ENCODE peak calls at places on chromosomes 12 and 14, in nine cellular contexts. Y is MG63, W is hepatocyte, V is H1, Q is mesendoderm, P is stomach, E is ovary, A is IMR-90, L is colonic mucosa. G is an unnamed sample. For H3K36me3, the result is how much of the 10 kb centered on the place peaks cover.

GRCh38 chr12:79174656-79175055 is 310.1 kb downstream of the SYT1 start:
- DNase-seq in V (no peak), P (no peak), Q (peak), A (peak), L (no peak), E (no peak), W (peak), Y (no peak), G (no peak)

GRCh38 chr14:28895389-28895788 is 128.8 kb downstream of the FOXG1 start:
- DNase-seq in A (no peak), Y (no peak), L (no peak), Q (no peak), W (no peak), E (no peak), P (no peak), V (no peak), G (no peak)

GRCh38 chr12:70186436-70186835 is 56.8 kb upstream of the CNOT2 start:
- DNase-seq in P (no peak), E (no peak), V (no peak), L (no peak), W (no peak), Y (no peak), A (no peak), Q (no peak), G (no peak)

GRCh38 chr14:93333631-93334095 is 827 bp upstream of the BTBD7 start:
- DNase-seq in A (no peak), Q (no peak), V (no peak), Y (no peak), P (no peak), E (no peak), W (no peak), L (no peak), G (no peak)

GRCh38 chr14:101006008-101006407 is 102.5 kb upstream of the RTL1 start:
- DNase-seq in P (no peak), L (no peak), A (no peak), Y (no peak), E (peak), W (no peak), V (no peak), Q (no peak), G (peak)

GRCh38 chr14:36852853-36853634 is 191.4 kb downstream of the PAX9 start:
- DNase-seq in W (peak), A (no peak), E (no peak), Q (no peak), V (no peak), P (no peak), Y (peak), L (no peak), G (peak)

GRCh38 chr12:101698782-101699347 is 1.4 kb downstream of the CHPT1 start:
- DNase-seq in L (no peak), A (peak), V (no peak), W (no peak), E (no peak), Q (peak), P (no peak), Y (peak), G (no peak)

GRCh38 chr14:64763089-64763782 is 59.0 kb downstream of the PLEKHG3 start:
- DNase-seq in P (no peak), E (peak), W (no peak), Q (no peak), L (no peak), V (no peak), A (no peak), Y (no peak), G (no peak)

GRCh38 chr14:43795600-43796228 is 711.4 kb downstream of the FSCB start:
- DNase-seq in A (peak), W (peak), E (no peak), V (no peak), P (no peak), Y (no peak), L (no peak), Q (peak), G (no peak)

GRCh38 chr12:75414671-75415070 is 23.8 kb downstream of the GLIPR1L2 start:
- DNase-seq in E (no peak), L (no peak), Y (no peak), V (no peak), A (no peak), W (no peak), P (no peak), Q (no peak), G (no peak)

GRCh38 chr12:104632724-104633181 is 176.0 kb downstream of the CHST11 start:
- DNase-seq in Q (no peak), A (peak), P (no peak), Y (no peak), L (no peak), E (no peak), V (no peak), W (no peak), G (no peak)

GRCh38 chr14:103879570-103880333 is 32.4 kb upstream of the PPP1R13B start:
- DNase-seq in E (peak), P (peak), A (no peak), L (peak), Q (peak), V (no peak), W (peak), Y (peak), G (peak)

DNA sequence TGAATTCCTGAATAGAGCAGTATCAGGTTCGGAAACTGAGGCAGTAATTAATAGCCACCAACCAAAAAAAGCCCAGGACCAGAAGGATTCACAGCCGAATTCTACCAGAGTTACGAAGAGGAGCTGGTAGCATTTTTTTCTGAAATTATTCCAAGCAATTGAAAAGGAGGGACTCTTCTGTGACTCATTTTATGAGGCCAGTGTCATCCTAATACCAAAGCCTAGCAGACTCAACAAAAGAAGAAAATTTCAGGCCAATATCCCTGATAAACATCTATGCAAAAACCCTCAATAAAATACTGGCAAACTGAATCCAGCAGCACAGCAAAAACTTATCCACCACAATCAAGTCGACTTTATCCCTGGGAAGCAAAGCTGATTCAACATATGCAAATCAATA is 202.3 kb upstream of the SLC16A7 start:
- DNase-seq in Y (no peak), P (no peak), L (no peak), E (no peak), Q (no peak), V (no peak), A (no peak), W (no peak), G (no peak)
- H3K4me3 ChIP-seq in Y (no peak), P (no peak), L (no peak), E (no peak), Q (no peak), V (no peak), A (no peak), W (no peak), G (no peak)

DNA sequence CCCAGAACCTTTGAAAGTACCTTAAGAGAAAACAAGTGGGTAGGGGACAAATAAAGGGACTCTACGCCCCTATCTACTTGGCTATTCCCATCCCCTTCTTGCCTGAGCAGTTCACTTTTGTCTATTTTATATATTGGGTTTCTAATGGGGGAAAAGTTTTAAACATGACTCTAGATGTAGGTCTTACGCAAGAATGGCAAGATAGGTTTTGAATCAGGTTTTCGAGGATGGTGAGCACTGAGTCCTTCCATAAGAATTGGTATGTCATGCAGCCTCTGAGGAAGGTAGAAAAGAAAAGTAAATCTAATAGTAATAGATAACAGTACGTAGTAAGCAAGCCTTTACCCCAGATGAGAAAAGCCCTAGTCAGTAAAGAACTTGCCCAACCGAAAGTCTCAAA is 86.7 kb upstream of the TMEM263 start:
- DNase-seq in W (no peak), P (no peak), Y (no peak), E (no peak), A (no peak), Q (no peak), V (no peak), L (no peak), G (no peak)
- H3K36me3 ChIP-seq in W (under half), P (under half), Y (under half), E (under half), A (under half), Q (under half), V (under half), L (under half), G (under half)

GRCh38 chr14:58215191-58215914 is 15.4 kb downstream of the ACTR10 start:
- DNase-seq in V (no peak), W (no peak), E (no peak), Q (no peak), A (no peak), P (no peak), Y (no peak), L (no peak), G (no peak)
- H3K4me3 ChIP-seq in V (no peak), W (no peak), E (no peak), Q (no peak), A (no peak), P (no peak), Y (no peak), L (no peak), G (no peak)

GRCh38 chr12:49762468-49762847 is 21.1 kb downstream of the TMBIM6 start:
- DNase-seq in P (no peak), L (no peak), E (no peak), V (no peak), Q (no peak), A (no peak), Y (no peak), W (no peak), G (no peak)

GRCh38 chr12:49764126-49764525 is 22.8 kb downstream of the TMBIM6 start:
- DNase-seq in W (no peak), E (no peak), L (no peak), Y (no peak), P (no peak), V (no peak), A (no peak), Q (no peak), G (no peak)

GRCh38 chr12:49761677-49762467 is 20.5 kb downstream of the TMBIM6 start:
- DNase-seq in Q (no peak), E (no peak), A (no peak), P (no peak), Y (no peak), W (no peak), L (no peak), V (no peak), G (no peak)

GRCh38 chr12:49766115-49766455 is 24.7 kb downstream of the TMBIM6 start:
- DNase-seq in L (no peak), E (no peak), A (no peak), P (no peak), V (no peak), Y (no peak), W (no peak), Q (no peak), G (no peak)

DNA sequence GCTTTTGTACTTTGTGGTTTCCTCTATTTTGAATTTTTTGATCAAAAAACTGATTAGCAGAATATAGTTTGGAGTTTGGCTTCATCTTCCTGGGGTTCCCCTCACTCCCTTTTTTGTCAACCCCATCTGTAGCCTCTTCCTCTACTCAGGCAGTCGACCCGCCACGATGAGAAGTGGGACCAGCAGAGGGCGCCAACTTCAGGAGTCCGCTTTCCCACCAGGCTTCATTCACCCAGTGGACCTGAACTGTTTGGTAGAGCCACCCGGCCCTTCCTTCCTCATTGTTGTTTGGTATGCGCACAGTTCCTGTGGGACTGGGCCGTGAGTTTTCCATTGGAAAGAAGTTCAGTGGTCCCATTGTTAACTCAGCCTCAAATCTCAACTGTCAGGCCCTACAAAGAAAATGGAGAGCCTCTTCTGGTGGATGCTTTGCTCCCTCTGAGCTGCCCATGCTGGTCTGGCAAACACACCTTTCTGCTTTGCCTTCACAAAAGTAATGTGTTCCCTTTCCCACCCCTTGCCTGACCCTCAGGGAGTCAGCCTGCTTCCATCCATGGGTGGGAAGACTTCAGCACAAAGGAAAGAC is 21.7 kb downstream of the TMBIM6 start:
- DNase-seq in A (peak), W (peak), E (peak), Y (peak), L (peak), V (peak), P (peak), Q (peak), G (peak)
- H3K36me3 ChIP-seq in A (half or more), W (under half), E (under half), Y (half or more), L (under half), V (half or more), P (half or more), Q (under half), G (half or more)

G was measured in adrenal gland.